ENCODE peak calls at places on chromosomes 2 and 18, in six cellular contexts. M, D, F, O, I and T are unnamed samples.

GRCh38 chr18:46071894-46072867 is at the start of gene PSTPIP2:
- DNase-seq in M (peak; percentile 79), D (no peak), F (peak; percentile 84), O (peak; percentile 62), I (no peak), T (peak; percentile 52)

GRCh38 chr18:8657050-8657820 is 48.0 kb downstream of the RAB12 start:
- DNase-seq in M (peak; percentile 50), D (no peak), F (peak; percentile 75), O (no peak), I (no peak), T (no peak)

GRCh38 chr2:38115216-38116012 is 39.5 kb upstream of the CYP1B1 start:
- DNase-seq in M (peak; percentile 94), D (no peak), F (peak; percentile 92), O (peak; percentile 94), I (no peak), T (peak; percentile 97)

GRCh38 chr2:233307565-233307964 is at the start of gene SAG:
- DNase-seq in M (peak; percentile 93), D (no peak), F (no peak), O (no peak), I (no peak), T (no peak)

GRCh38 chr18:57802166-57802868 is 798 bp downstream of the ATP8B1 start:
- DNase-seq in M (no peak), D (no peak), F (no peak), O (no peak), I (no peak), T (no peak)

GRCh38 chr2:232523682-232524597 is 2.0 kb upstream of the CHRND start:
- DNase-seq in M (peak; percentile 82), D (no peak), F (peak; percentile 43), O (peak; percentile 68), I (no peak), T (no peak)

GRCh38 chr2:201664334-201664733 is 21.0 kb upstream of the TMEM237 start:
- DNase-seq in M (no peak), D (no peak), F (no peak), O (no peak), I (no peak), T (no peak)

GRCh38 chr2:132374551-132374950 is 42.1 kb upstream of the GPR39 start:
- DNase-seq in M (no peak), D (no peak), F (no peak), O (no peak), I (peak; percentile 57), T (no peak)

GRCh38 chr2:190835303-190835930 is 45.2 kb upstream of the GLS start:
- DNase-seq in M (no peak), D (peak; percentile 59), F (no peak), O (no peak), I (no peak), T (peak; percentile 35)

DNA sequence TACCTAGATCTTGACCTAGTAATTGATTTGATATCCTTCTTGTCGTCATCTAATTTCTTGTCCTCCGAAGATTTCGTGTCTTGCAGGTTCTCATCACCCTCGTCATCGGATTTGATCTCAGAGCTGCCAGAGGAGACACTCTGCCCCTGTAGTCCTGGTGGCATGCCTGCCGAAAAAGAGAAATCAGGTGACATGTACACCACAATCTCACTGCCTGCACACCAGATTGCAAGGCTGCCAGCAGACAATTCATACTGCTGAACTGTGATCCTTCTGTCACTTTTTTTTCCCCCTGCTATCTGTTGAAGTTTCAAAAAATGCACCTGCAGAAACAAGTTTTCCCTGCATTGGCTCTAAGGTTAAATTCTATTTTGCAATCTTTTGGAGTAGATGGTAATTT is 273.2 kb upstream of the CCDC68 start:
- DNase-seq in M (no peak), D (no peak), F (no peak), O (no peak), I (no peak), T (no peak)
- TF ChIP-seq CTCF in M (no peak), D (no peak), F (no peak), O (no peak), I (no peak), T (no peak)

DNA sequence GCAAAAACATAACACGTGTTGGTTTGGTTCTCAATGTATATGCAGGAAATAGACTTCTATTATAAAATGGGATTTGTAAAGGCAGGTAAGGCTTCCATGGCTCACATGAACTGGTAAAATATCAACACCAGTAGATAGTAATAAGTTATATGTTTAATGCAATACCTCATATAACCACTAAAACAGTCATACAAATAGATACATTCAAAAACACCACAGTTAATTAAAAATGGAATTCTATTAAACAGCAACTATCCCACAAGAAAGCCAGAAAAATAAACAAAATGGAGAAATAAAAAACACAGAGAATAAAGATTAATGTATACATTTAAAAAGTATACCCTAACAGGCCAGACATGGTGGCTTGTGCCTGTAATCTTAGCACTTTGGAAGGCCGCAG is 243.8 kb upstream of the LRATD1 start:
- DNase-seq in M (no peak), D (no peak), F (no peak), O (no peak), I (no peak), T (no peak)
- TF ChIP-seq CTCF in M (no peak), D (no peak), F (no peak), O (peak; percentile 31), I (no peak), T (no peak)

GRCh38 chr2:37026050-37026449 is 58.1 kb downstream of the HEATR5B start:
- DNase-seq in M (peak; percentile 47), D (no peak), F (no peak), O (no peak), I (no peak), T (no peak)
- TF ChIP-seq CTCF in M (peak; percentile 73), D (no peak), F (no peak), O (peak; percentile 41), I (no peak), T (no peak)

GRCh38 chr2:74416721-74417120 is 4.7 kb downstream of the C2orf81 start:
- DNase-seq in M (no peak), D (no peak), F (no peak), O (no peak), I (no peak), T (no peak)

GRCh38 chr2:74413001-74413698 is 8.3 kb downstream of the C2orf81 start:
- DNase-seq in M (no peak), D (no peak), F (peak; percentile 77), O (no peak), I (no peak), T (no peak)

GRCh38 chr2:74414475-74414874 is 6.9 kb downstream of the C2orf81 start:
- DNase-seq in M (no peak), D (no peak), F (no peak), O (no peak), I (no peak), T (no peak)

GRCh38 chr2:74415762-74416395 is 5.5 kb downstream of the C2orf81 start:
- DNase-seq in M (no peak), D (no peak), F (no peak), O (no peak), I (no peak), T (no peak)

GRCh38 chr2:74414913-74415761 is 6.3 kb downstream of the C2orf81 start:
- DNase-seq in M (no peak), D (no peak), F (peak; percentile 57), O (no peak), I (no peak), T (no peak)
- TF ChIP-seq CTCF in M (no peak), D (peak; percentile 31), F (no peak), O (no peak), I (peak; percentile 39), T (no peak)

GRCh38 chr2:216108967-216109921 is at the start of gene XRCC5:
- DNase-seq in M (peak; percentile 96), D (peak; percentile 76), F (peak; percentile 94), O (peak; percentile 97), I (peak; percentile 98), T (peak; percentile 86)
- TF ChIP-seq CTCF in M (no peak), D (no peak), F (peak; percentile 8), O (no peak), I (no peak), T (no peak)

GRCh38 chr2:221308507-221309054 is 263.5 kb downstream of the EPHA4 start:
- DNase-seq in M (no peak), D (no peak), F (no peak), O (no peak), I (no peak), T (no peak)
- TF ChIP-seq CTCF in M (no peak), D (no peak), F (no peak), O (no peak), I (no peak), T (no peak)

GRCh38 chr2:885230-886071 is 65.2 kb upstream of the SNTG2 start:
- DNase-seq in M (no peak), D (no peak), F (no peak), O (no peak), I (no peak), T (no peak)

GRCh38 chr2:888211-888801 is 62.3 kb upstream of the SNTG2 start:
- DNase-seq in M (no peak), D (no peak), F (peak; percentile 57), O (no peak), I (no peak), T (no peak)

GRCh38 chr2:887639-888038 is 63.0 kb upstream of the SNTG2 start:
- DNase-seq in M (no peak), D (no peak), F (no peak), O (no peak), I (no peak), T (no peak)

GRCh38 chr2:884027-884748 is 66.5 kb upstream of the SNTG2 start:
- DNase-seq in M (no peak), D (no peak), F (no peak), O (no peak), I (no peak), T (no peak)

GRCh38 chr2:886072-887022 is 64.3 kb upstream of the SNTG2 start:
- DNase-seq in M (no peak), D (no peak), F (no peak), O (no peak), I (no peak), T (no peak)
- TF ChIP-seq CTCF in M (peak; percentile 10), D (no peak), F (no peak), O (no peak), I (no peak), T (no peak)